ENCODE peak calls at places on chromosomes 5 and 9, in seven cellular contexts. F, G, N, C, O, Z and W are unnamed samples.

GRCh38 chr9:118594428-118594827 is 774.8 kb downstream of the BRINP1 start:
- DNase-seq in G (no peak), Z (no peak), C (no peak), O (no peak), N (no peak), F (no peak), W (no peak)

GRCh38 chr9:93258818-93259489 is 75.0 kb downstream of the WNK2 start:
- DNase-seq in N (no peak), O (no peak), C (no peak), F (no peak), Z (peak; percentile 34), G (no peak), W (no peak)

GRCh38 chr9:126367139-126367538 is 40.5 kb downstream of the MVB12B start:
- DNase-seq in F (no peak), O (no peak), G (no peak), N (no peak), C (no peak), Z (no peak), W (no peak)

GRCh38 chr5:154567155-154567554 is 89.1 kb upstream of the HAND1 start:
- DNase-seq in Z (no peak), G (no peak), O (no peak), F (no peak), C (no peak), N (no peak), W (no peak)

GRCh38 chr9:102967979-102968378 is 27.2 kb upstream of the CYLC2 start:
- DNase-seq in C (no peak), N (no peak), F (no peak), O (no peak), G (no peak), Z (no peak), W (no peak)

GRCh38 chr9:99115947-99116543 is 11.1 kb downstream of the TGFBR1 start:
- DNase-seq in Z (no peak), F (no peak), G (no peak), N (no peak), C (no peak), O (no peak), W (no peak)

GRCh38 chr5:66238435-66238834 is 94.3 kb downstream of the SREK1 start:
- DNase-seq in Z (no peak), N (no peak), G (no peak), C (no peak), F (no peak), O (no peak), W (no peak)

GRCh38 chr5:65070026-65070425 is 301.3 kb downstream of the CWC27 start:
- DNase-seq in C (no peak), G (no peak), F (no peak), Z (no peak), N (no peak), O (no peak), W (no peak)

GRCh38 chr9:112193562-112194288 is 18.6 kb upstream of the SUSD1 start:
- DNase-seq in O (no peak), Z (no peak), G (no peak), C (no peak), N (no peak), F (no peak), W (no peak)

GRCh38 chr9:137452761-137453642 is 6.1 kb downstream of the NSMF start:
- DNase-seq in Z (no peak), F (no peak), N (no peak), C (peak; percentile 14), G (no peak), O (no peak), W (no peak)

GRCh38 chr5:59218424-59219045 is 635.7 kb downstream of the RAB3C start:
- DNase-seq in N (no peak), Z (no peak), C (no peak), G (no peak), O (no peak), F (no peak), W (peak; percentile 8)

GRCh38 chr9:31541626-31542025 is 842.8 kb upstream of the ACO1 start:
- DNase-seq in G (no peak), Z (no peak), F (no peak), C (no peak), O (no peak), N (no peak), W (no peak)

GRCh38 chr5:3590967-3591900 is 4.4 kb upstream of the IRX1 start:
- DNase-seq in O (no peak), G (no peak), C (no peak), N (peak; percentile 61), F (no peak), Z (peak; percentile 18), W (no peak)

GRCh38 chr9:71037521-71037920 is 83.9 kb downstream of the TRPM3 start:
- DNase-seq in O (no peak), N (no peak), G (no peak), F (no peak), Z (no peak), C (no peak), W (no peak)